ENCODE peak calls at places on chromosomes 6 and 20, in ten cellular contexts. I is GM10248; Q is activated CD4-positive, alpha-beta T cell treated with anti-CD3 and anti-CD28 coated beads for 36 hours; Z is NCI-H2171; B is stimulated activated CD4-positive, alpha-beta T cell treated with anti-CD3 and anti-CD28 coated beads, Interleukin-12 subunit alpha, Interleukin-12 subunit beta, amount 100 ng/mL, for 48 hours; D is CD8-positive, alpha-beta memory T cell; C is activated B cell treated with CpG ODN at 0.5 μM for 24 hours; X is tibial nerve; H is fibroblast of lung; N is HT1080. S is an unnamed sample.

GRCh38 chr6:1153696-1154245 is 158.1 kb upstream of the FOXQ1 start:
- DNase-seq in I (no peak), Q (no peak), Z (no peak), B (no peak), D (no peak), C (no peak), X (no peak), H (no peak), N (no peak), S (no peak)

GRCh38 chr6:100504786-100505737 is 40.3 kb upstream of the SIM1 start:
- DNase-seq in I (no peak), Q (no peak), Z (no peak), B (no peak), D (no peak), C (no peak), X (no peak), H (peak), N (peak), S (no peak)

GRCh38 chr6:12336121-12336971 is 46.2 kb downstream of the EDN1 start:
- DNase-seq in I (peak), Q (no peak), Z (no peak), B (no peak), D (no peak), C (no peak), X (no peak), H (no peak), N (no peak), S (no peak)

GRCh38 chr6:67885081-67886033 is 749.7 kb upstream of the ADGRB3 start:
- DNase-seq in I (no peak), Q (no peak), Z (no peak), B (no peak), D (no peak), C (no peak), X (no peak), H (no peak), N (no peak), S (no peak)

GRCh38 chr6:13261464-13261994 is 66.8 kb downstream of the TBC1D7 start:
- DNase-seq in I (no peak), Q (no peak), Z (no peak), B (no peak), D (no peak), C (peak), X (no peak), H (no peak), N (no peak), S (no peak)

GRCh38 chr20:45995213-45996097 is 13.3 kb upstream of the MMP9 start:
- DNase-seq in I (no peak), Q (no peak), Z (no peak), B (no peak), D (no peak), C (no peak), X (no peak), H (no peak), N (no peak), S (no peak)

GRCh38 chr6:161393839-161394364 is 120.0 kb upstream of the AGPAT4 start:
- DNase-seq in I (peak), Q (peak), Z (peak), B (peak), D (peak), C (no peak), X (peak), H (peak), N (peak), S (no peak)

GRCh38 chr20:22586645-22587310 is 2.4 kb upstream of the FOXA2 start:
- DNase-seq in I (peak), Q (peak), Z (no peak), B (no peak), D (no peak), C (no peak), X (peak), H (no peak), N (no peak), S (no peak)

GRCh38 chr20:4099905-4100675 is 84.7 kb upstream of the RNF24 start:
- DNase-seq in I (no peak), Q (no peak), Z (no peak), B (no peak), D (no peak), C (no peak), X (no peak), H (no peak), N (peak), S (no peak)

GRCh38 chr6:89950879-89951391 is 56.7 kb downstream of the GJA10 start:
- DNase-seq in I (no peak), Q (no peak), Z (no peak), B (no peak), D (no peak), C (no peak), X (no peak), H (peak), N (no peak), S (no peak)

GRCh38 chr20:62590301-62591121 is 51.8 kb upstream of the SLCO4A1 start:
- DNase-seq in I (no peak), Q (no peak), Z (no peak), B (no peak), D (no peak), C (no peak), X (no peak), H (peak), N (peak), S (peak)

GRCh38 chr20:46779831-46780230 is 70.4 kb downstream of the SLC2A10 start:
- DNase-seq in I (no peak), Q (no peak), Z (no peak), B (no peak), D (no peak), C (no peak), X (no peak), H (no peak), N (no peak), S (no peak)

GRCh38 chr6:111944541-111944940 is 71.3 kb upstream of the FYN start:
- DNase-seq in I (no peak), Q (no peak), Z (no peak), B (no peak), D (no peak), C (no peak), X (no peak), H (no peak), N (no peak), S (no peak)

GRCh38 chr6:141406761-141407160 is 726.0 kb upstream of the GJE1 start:
- DNase-seq in I (no peak), Q (no peak), Z (no peak), B (no peak), D (no peak), C (no peak), X (no peak), H (no peak), N (no peak), S (no peak)

GRCh38 chr20:2335096-2335495 is 39.3 kb downstream of the TGM3 start:
- DNase-seq in I (no peak), Q (no peak), Z (no peak), B (no peak), D (no peak), C (no peak), X (no peak), H (no peak), N (no peak), S (no peak)